ENCODE peak calls at places on chromosomes 11 and 22, in seven cellular contexts. J, F, Y, L, X, D and V are unnamed samples.

GRCh38 chr11:75565916-75566762 is 4.1 kb downstream of the SERPINH1 start:
- DNase-seq in J (no peak), F (no peak), Y (no peak), L (no peak), X (no peak), D (no peak), V (no peak)

GRCh38 chr22:30208631-30209603 is 37.6 kb downstream of the LIF start:
- DNase-seq in J (peak; percentile 71), F (no peak), Y (no peak), L (no peak), X (peak; percentile 9), D (no peak), V (no peak)

GRCh38 chr22:45424241-45424731 is 10.8 kb downstream of the RIBC2 start:
- DNase-seq in J (no peak), F (peak; percentile 78), Y (no peak), L (no peak), X (no peak), D (no peak), V (no peak)

GRCh38 chr11:57124460-57124859 is 57.3 kb upstream of the LRRC55 start:
- DNase-seq in J (no peak), F (no peak), Y (no peak), L (no peak), X (no peak), D (no peak), V (no peak)

GRCh38 chr11:66475349-66476172 is 4.7 kb upstream of the DPP3 start:
- DNase-seq in J (no peak), F (no peak), Y (no peak), L (no peak), X (no peak), D (no peak), V (no peak)

GRCh38 chr22:19965771-19966709 is 24.4 kb upstream of the TXNRD2 start:
- DNase-seq in J (no peak), F (no peak), Y (no peak), L (no peak), X (no peak), D (no peak), V (no peak)

GRCh38 chr11:74024630-74025029 is 15.7 kb upstream of the UCP3 start:
- DNase-seq in J (no peak), F (no peak), Y (peak; percentile 81), L (peak; percentile 40), X (no peak), D (no peak), V (no peak)

GRCh38 chr22:50274311-50274710 is 4.1 kb upstream of the MAPK11 start:
- DNase-seq in J (peak; percentile 70), F (no peak), Y (peak; percentile 70), L (peak; percentile 45), X (peak; percentile 76), D (no peak), V (peak; percentile 65)

GRCh38 chr11:63760487-63761079 is 8.0 kb downstream of the ZFTA start:
- DNase-seq in J (no peak), F (no peak), Y (no peak), L (no peak), X (no peak), D (no peak), V (no peak)

GRCh38 chr11:119486691-119487259 is 63.8 kb upstream of the THY1 start:
- DNase-seq in J (no peak), F (no peak), Y (no peak), L (no peak), X (no peak), D (no peak), V (no peak)

GRCh38 chr11:4891996-4892640 is 10.4 kb downstream of the OR51T1 start:
- DNase-seq in J (no peak), F (no peak), Y (no peak), L (no peak), X (no peak), D (no peak), V (no peak)

GRCh38 chr11:19905280-19905853 is 192.7 kb downstream of the NAV2 start:
- DNase-seq in J (peak; percentile 51), F (no peak), Y (no peak), L (no peak), X (no peak), D (no peak), V (no peak)

GRCh38 chr22:19689408-19689807 is 24.9 kb upstream of the SEPTIN5 start:
- DNase-seq in J (no peak), F (peak; percentile 59), Y (no peak), L (no peak), X (no peak), D (no peak), V (no peak)

GRCh38 chr11:61480936-61481335 is 27.6 kb upstream of the LRRC10B start:
- DNase-seq in J (peak; percentile 55), F (no peak), Y (no peak), L (no peak), X (no peak), D (no peak), V (no peak)

GRCh38 chr11:117629146-117629545 is 167.9 kb downstream of the DSCAML1 start:
- DNase-seq in J (no peak), F (peak; percentile 35), Y (no peak), L (no peak), X (no peak), D (no peak), V (no peak)

GRCh38 chr22:19571207-19571795 is 47.1 kb upstream of the CLDN5 start:
- DNase-seq in J (no peak), F (no peak), Y (no peak), L (no peak), X (no peak), D (no peak), V (no peak)

GRCh38 chr22:38868286-38868721 is 3.7 kb downstream of the CBX6 start:
- DNase-seq in J (no peak), F (no peak), Y (no peak), L (no peak), X (no peak), D (no peak), V (no peak)

GRCh38 chr11:2924381-2924780 is 4.8 kb downstream of the PHLDA2 start:
- DNase-seq in J (peak; percentile 31), F (no peak), Y (no peak), L (no peak), X (no peak), D (no peak), V (no peak)

GRCh38 chr22:24271406-24271760 is 752 bp downstream of the SPECC1L start:
- DNase-seq in J (peak; percentile 6), F (no peak), Y (no peak), L (no peak), X (no peak), D (no peak), V (no peak)

GRCh38 chr22:35812600-35812999 is 94.9 kb downstream of the APOL5 start:
- DNase-seq in J (no peak), F (no peak), Y (no peak), L (no peak), X (no peak), D (no peak), V (no peak)

GRCh38 chr11:9827700-9828099 is 163.8 kb downstream of the SWAP70 start:
- DNase-seq in J (no peak), F (no peak), Y (no peak), L (no peak), X (no peak), D (no peak), V (no peak)

GRCh38 chr22:31682751-31683150 is 20.7 kb upstream of the PISD start:
- DNase-seq in J (no peak), F (no peak), Y (no peak), L (no peak), X (no peak), D (no peak), V (no peak)

GRCh38 chr11:78223320-78223954 is 34.7 kb downstream of the USP35 start:
- DNase-seq in J (no peak), F (no peak), Y (no peak), L (no peak), X (peak; percentile 46), D (no peak), V (no peak)

GRCh38 chr22:41106122-41106968 is 14.0 kb downstream of the EP300 start:
- DNase-seq in J (peak; percentile 16), F (no peak), Y (no peak), L (no peak), X (no peak), D (no peak), V (no peak)

GRCh38 chr11:115056514-115056913 is 378.2 kb downstream of the NXPE2 start:
- DNase-seq in J (no peak), F (no peak), Y (no peak), L (no peak), X (no peak), D (no peak), V (no peak)

GRCh38 chr11:83852012-83852411 is 565.8 kb upstream of the CCDC90B start:
- DNase-seq in J (no peak), F (no peak), Y (no peak), L (no peak), X (no peak), D (no peak), V (no peak)

GRCh38 chr11:68338041-68338800 is 25.8 kb downstream of the LRP5 start:
- DNase-seq in J (peak; percentile 31), F (no peak), Y (no peak), L (no peak), X (no peak), D (no peak), V (no peak)

GRCh38 chr11:126257764-126258163 is 10.9 kb downstream of the SRPRA start:
- DNase-seq in J (no peak), F (no peak), Y (no peak), L (no peak), X (no peak), D (no peak), V (no peak)

GRCh38 chr22:30695351-30695762 is 683 bp downstream of the OSBP2 start:
- DNase-seq in J (no peak), F (no peak), Y (no peak), L (no peak), X (no peak), D (no peak), V (no peak)

GRCh38 chr22:19915287-19915954 is 26.2 kb upstream of the COMT start:
- DNase-seq in J (no peak), F (no peak), Y (no peak), L (no peak), X (no peak), D (no peak), V (no peak)

GRCh38 chr11:105609832-105610781 is at the start of gene GRIA4:
- DNase-seq in J (peak; percentile 1), F (peak; percentile 64), Y (peak; percentile 21), L (peak; percentile 8), X (no peak), D (no peak), V (peak; percentile 70)